ENCODE peak calls at places on chromosomes 6 and 20, in four cellular contexts. One of them, this sample, is unnamed.

GRCh38 chr20:44092551-44093248 is 94.3 kb downstream of the JPH2 start:
- DNase-seq in aorta: no peak
- DNase-seq in HT-29: peak
- DNase-seq in SW480: peak
- DNase-seq in this sample: peak

GRCh38 chr6:142666599-142667185 is 278.3 kb downstream of the HIVEP2 start:
- DNase-seq in aorta: no peak
- DNase-seq in HT-29: no peak
- DNase-seq in SW480: no peak
- DNase-seq in this sample: no peak

GRCh38 chr6:75267461-75267860 is 17.1 kb downstream of the TMEM30A start:
- DNase-seq in aorta: no peak
- DNase-seq in HT-29: no peak
- DNase-seq in SW480: no peak
- DNase-seq in this sample: no peak

GRCh38 chr6:17278289-17279061 is 2.7 kb upstream of the RBM24 start:
- DNase-seq in aorta: no peak
- DNase-seq in HT-29: no peak
- DNase-seq in SW480: peak
- DNase-seq in this sample: no peak

GRCh38 chr6:37435816-37436215 is 2.8 kb downstream of the CMTR1 start:
- DNase-seq in aorta: no peak
- DNase-seq in HT-29: no peak
- DNase-seq in SW480: no peak
- DNase-seq in this sample: no peak

GRCh38 chr6:35084511-35085203 is 56.5 kb downstream of the TCP11 start:
- DNase-seq in aorta: no peak
- DNase-seq in HT-29: no peak
- DNase-seq in SW480: no peak
- DNase-seq in this sample: peak

GRCh38 chr6:73200735-73201134 is 24.6 kb downstream of the KHDC1L start:
- DNase-seq in aorta: no peak
- DNase-seq in HT-29: no peak
- DNase-seq in SW480: no peak
- DNase-seq in this sample: no peak

GRCh38 chr6:72861935-72862432 is 240.1 kb downstream of the KCNQ5 start:
- DNase-seq in aorta: peak
- DNase-seq in HT-29: no peak
- DNase-seq in SW480: no peak
- DNase-seq in this sample: peak

GRCh38 chr6:24836116-24836515 is 37.4 kb upstream of the ARMH2 start:
- DNase-seq in aorta: no peak
- DNase-seq in HT-29: no peak
- DNase-seq in SW480: no peak
- DNase-seq in this sample: no peak

GRCh38 chr6:143037470-143037869 is 23.2 kb upstream of the AIG1 start:
- DNase-seq in aorta: no peak
- DNase-seq in HT-29: no peak
- DNase-seq in SW480: no peak
- DNase-seq in this sample: no peak

GRCh38 chr6:106134906-106135634 is 48.9 kb downstream of the PRDM1 start:
- DNase-seq in aorta: no peak
- DNase-seq in HT-29: peak
- DNase-seq in SW480: peak
- DNase-seq in this sample: peak

GRCh38 chr6:72959821-72960220 is 265.5 kb downstream of the KHDC1L start:
- DNase-seq in aorta: no peak
- DNase-seq in HT-29: no peak
- DNase-seq in SW480: no peak
- DNase-seq in this sample: no peak

GRCh38 chr6:93036835-93037234 is 382.5 kb downstream of the EPHA7 start:
- DNase-seq in aorta: no peak
- DNase-seq in HT-29: no peak
- DNase-seq in SW480: no peak
- DNase-seq in this sample: no peak

GRCh38 chr6:38498085-38498484 is 141.6 kb downstream of the BTBD9 start:
- DNase-seq in aorta: no peak
- DNase-seq in HT-29: no peak
- DNase-seq in SW480: no peak
- DNase-seq in this sample: no peak

GRCh38 chr20:48597521-48598302 is 230.1 kb downstream of the PREX1 start:
- DNase-seq in aorta: peak
- DNase-seq in HT-29: no peak
- DNase-seq in SW480: no peak
- DNase-seq in this sample: no peak

GRCh38 chr6:2855061-2855519 is 13.4 kb upstream of the SERPINB1 start:
- DNase-seq in aorta: no peak
- DNase-seq in HT-29: no peak
- DNase-seq in SW480: no peak
- DNase-seq in this sample: no peak

GRCh38 chr6:121285041-121285440 is 49.2 kb downstream of the TBC1D32 start:
- DNase-seq in aorta: no peak
- DNase-seq in HT-29: no peak
- DNase-seq in SW480: no peak
- DNase-seq in this sample: no peak

GRCh38 chr6:20468179-20468578 is 66.1 kb upstream of the CDKAL1 start:
- DNase-seq in aorta: no peak
- DNase-seq in HT-29: no peak
- DNase-seq in SW480: no peak
- DNase-seq in this sample: no peak

GRCh38 chr6:116251568-116252384 is 2.1 kb downstream of the TSPYL4 start:
- DNase-seq in aorta: no peak
- DNase-seq in HT-29: no peak
- DNase-seq in SW480: no peak
- DNase-seq in this sample: peak

GRCh38 chr6:94361304-94362060 is 942.1 kb upstream of the EPHA7 start:
- DNase-seq in aorta: peak
- DNase-seq in HT-29: no peak
- DNase-seq in SW480: no peak
- DNase-seq in this sample: no peak

GRCh38 chr6:144284753-144285547 is at the start of gene UTRN:
- DNase-seq in aorta: peak
- DNase-seq in HT-29: peak
- DNase-seq in SW480: peak
- DNase-seq in this sample: peak

GRCh38 chr6:12060780-12061619 is 48.9 kb downstream of the HIVEP1 start:
- DNase-seq in aorta: peak
- DNase-seq in HT-29: peak
- DNase-seq in SW480: no peak
- DNase-seq in this sample: peak

GRCh38 chr6:1608976-1609661 is 596 bp upstream of the FOXC1 start:
- DNase-seq in aorta: peak
- DNase-seq in HT-29: peak
- DNase-seq in SW480: peak
- DNase-seq in this sample: peak

GRCh38 chr6:39816744-39817143 is 24.6 kb downstream of the DAAM2 start:
- DNase-seq in aorta: no peak
- DNase-seq in HT-29: no peak
- DNase-seq in SW480: no peak
- DNase-seq in this sample: no peak

GRCh38 chr20:11267131-11267761 is 593.4 kb upstream of the JAG1 start:
- DNase-seq in aorta: peak
- DNase-seq in HT-29: peak
- DNase-seq in SW480: peak
- DNase-seq in this sample: peak

GRCh38 chr6:4489538-4489937 is 286.7 kb upstream of the CDYL start:
- DNase-seq in aorta: no peak
- DNase-seq in HT-29: no peak
- DNase-seq in SW480: no peak
- DNase-seq in this sample: peak

GRCh38 chr20:30910937-30911725 is 346.3 kb upstream of the DEFB115 start:
- DNase-seq in aorta: no peak
- DNase-seq in HT-29: no peak
- DNase-seq in SW480: no peak
- DNase-seq in this sample: no peak

GRCh38 chr6:78192057-78192456 is 539.2 kb downstream of the MEI4 start:
- DNase-seq in aorta: no peak
- DNase-seq in HT-29: no peak
- DNase-seq in SW480: no peak
- DNase-seq in this sample: no peak

GRCh38 chr20:47089151-47089550 is 194.5 kb downstream of the EYA2 start:
- DNase-seq in aorta: no peak
- DNase-seq in HT-29: no peak
- DNase-seq in SW480: no peak
- DNase-seq in this sample: no peak

GRCh38 chr20:40754372-40754943 is 65.4 kb upstream of the MAFB start:
- DNase-seq in aorta: peak
- DNase-seq in HT-29: no peak
- DNase-seq in SW480: no peak
- DNase-seq in this sample: peak

GRCh38 chr6:152226119-152226518 is 411.0 kb downstream of the SYNE1 start:
- DNase-seq in aorta: no peak
- DNase-seq in HT-29: no peak
- DNase-seq in SW480: no peak
- DNase-seq in this sample: no peak

GRCh38 chr6:63816979-63817436 is 181.4 kb downstream of the PHF3 start:
- DNase-seq in aorta: no peak
- DNase-seq in HT-29: peak
- DNase-seq in SW480: peak
- DNase-seq in this sample: peak

GRCh38 chr6:158559895-158560786 is at the start of gene TMEM181:
- DNase-seq in aorta: peak
- DNase-seq in HT-29: peak
- DNase-seq in SW480: peak
- DNase-seq in this sample: peak

GRCh38 chr6:30964075-30964474 is 19.4 kb upstream of the MUC21 start:
- DNase-seq in aorta: no peak
- DNase-seq in HT-29: no peak
- DNase-seq in SW480: peak
- DNase-seq in this sample: no peak

This sample was measured in islet precursor cell.